ENCODE peak calls at places on chromosomes 4 and X, in five cellular contexts. One of them, this sample, is unnamed.

GRCh38 chr4:6109842-6110560 is 90.3 kb downstream of the JAKMIP1 start:
- DNase-seq in retinal pigment epithelial cell: no peak
- DNase-seq in ACHN: no peak
- DNase-seq in RPMI7951: no peak
- DNase-seq in fibroblast of lung: no peak
- DNase-seq in this sample: no peak

GRCh38 chrX:100615015-100615414 is 21.6 kb downstream of the TSPAN6 start:
- DNase-seq in retinal pigment epithelial cell: no peak
- DNase-seq in RPMI7951: peak; percentile 46
- DNase-seq in fibroblast of lung: peak; percentile 64
- DNase-seq in ACHN: peak; percentile 66
- DNase-seq in this sample: no peak

GRCh38 chrX:40146471-40147398 is 49.0 kb upstream of the BCOR start:
- DNase-seq in fibroblast of lung: peak; percentile 67
- DNase-seq in retinal pigment epithelial cell: no peak
- DNase-seq in RPMI7951: peak; percentile 41
- DNase-seq in ACHN: peak; percentile 41
- DNase-seq in this sample: no peak

GRCh38 chrX:55389376-55389775 is 62.6 kb upstream of the MAGEH1 start:
- DNase-seq in RPMI7951: no peak
- DNase-seq in ACHN: no peak
- DNase-seq in retinal pigment epithelial cell: no peak
- DNase-seq in fibroblast of lung: no peak
- DNase-seq in this sample: no peak

GRCh38 chrX:71669492-71669891 is 2.1 kb downstream of the LOC101059915 start:
- DNase-seq in ACHN: no peak
- DNase-seq in fibroblast of lung: no peak
- DNase-seq in RPMI7951: no peak
- DNase-seq in retinal pigment epithelial cell: no peak
- DNase-seq in this sample: no peak

GRCh38 chr4:16537926-16538325 is 311.7 kb upstream of the TAPT1 start:
- DNase-seq in retinal pigment epithelial cell: no peak
- DNase-seq in RPMI7951: no peak
- DNase-seq in fibroblast of lung: no peak
- DNase-seq in ACHN: no peak
- DNase-seq in this sample: no peak

GRCh38 chr4:6907658-6908191 is 1.9 kb upstream of the TBC1D14 start:
- DNase-seq in fibroblast of lung: no peak
- DNase-seq in RPMI7951: no peak
- DNase-seq in retinal pigment epithelial cell: no peak
- DNase-seq in ACHN: peak; percentile 25
- DNase-seq in this sample: no peak

GRCh38 chrX:13689519-13690211 is 737 bp downstream of the RAB9A start:
- DNase-seq in ACHN: no peak
- DNase-seq in retinal pigment epithelial cell: no peak
- DNase-seq in RPMI7951: peak; percentile 25
- DNase-seq in fibroblast of lung: peak; percentile 29
- DNase-seq in this sample: no peak

GRCh38 chr4:149713031-149713430 is 102.6 kb downstream of the IQCM start:
- DNase-seq in ACHN: no peak
- DNase-seq in fibroblast of lung: no peak
- DNase-seq in retinal pigment epithelial cell: no peak
- DNase-seq in RPMI7951: no peak
- DNase-seq in this sample: no peak

GRCh38 chrX:46777971-46778810 is 19.3 kb upstream of the SLC9A7 start:
- DNase-seq in fibroblast of lung: peak; percentile 67
- DNase-seq in RPMI7951: peak; percentile 66
- DNase-seq in ACHN: no peak
- DNase-seq in retinal pigment epithelial cell: no peak
- DNase-seq in this sample: no peak

GRCh38 chr4:8176547-8177399 is 18.2 kb upstream of the ABLIM2 start:
- DNase-seq in fibroblast of lung: peak; percentile 38
- DNase-seq in retinal pigment epithelial cell: no peak
- DNase-seq in RPMI7951: peak; percentile 62
- DNase-seq in ACHN: peak; percentile 48
- DNase-seq in this sample: peak; percentile 71

GRCh38 chr4:37632836-37633235 is 53.3 kb downstream of the RELL1 start:
- DNase-seq in ACHN: no peak
- DNase-seq in fibroblast of lung: no peak
- DNase-seq in retinal pigment epithelial cell: no peak
- DNase-seq in RPMI7951: no peak
- DNase-seq in this sample: no peak

GRCh38 chr4:153488006-153488718 is 22.0 kb downstream of the TMEM131L start:
- DNase-seq in retinal pigment epithelial cell: no peak
- DNase-seq in fibroblast of lung: peak; percentile 67
- DNase-seq in ACHN: no peak
- DNase-seq in RPMI7951: peak; percentile 72
- DNase-seq in this sample: no peak

GRCh38 chr4:77433102-77433733 is 172.4 kb upstream of the CXCL13 start:
- DNase-seq in ACHN: peak; percentile 63
- DNase-seq in retinal pigment epithelial cell: peak; percentile 5
- DNase-seq in fibroblast of lung: peak; percentile 26
- DNase-seq in RPMI7951: peak; percentile 61
- DNase-seq in this sample: peak; percentile 6

GRCh38 chr4:8675383-8675782 is 82.8 kb downstream of the CPZ start:
- DNase-seq in retinal pigment epithelial cell: no peak
- DNase-seq in fibroblast of lung: no peak
- DNase-seq in RPMI7951: peak; percentile 10
- DNase-seq in ACHN: peak; percentile 29
- DNase-seq in this sample: no peak

GRCh38 chr4:11805837-11806236 is 377.1 kb upstream of the HS3ST1 start:
- DNase-seq in RPMI7951: peak; percentile 0
- DNase-seq in retinal pigment epithelial cell: peak; percentile 22
- DNase-seq in fibroblast of lung: peak; percentile 5
- DNase-seq in ACHN: peak; percentile 46
- DNase-seq in this sample: no peak

GRCh38 chrX:34778961-34779360 is 121.9 kb upstream of the TMEM47 start:
- DNase-seq in ACHN: peak; percentile 1
- DNase-seq in retinal pigment epithelial cell: peak; percentile 30
- DNase-seq in fibroblast of lung: peak; percentile 82
- DNase-seq in RPMI7951: peak; percentile 77
- DNase-seq in this sample: no peak

GRCh38 chr4:179695175-179695574 is 2252.9 kb upstream of the AGA start:
- DNase-seq in fibroblast of lung: peak; percentile 97
- DNase-seq in RPMI7951: peak; percentile 62
- DNase-seq in ACHN: peak; percentile 7
- DNase-seq in retinal pigment epithelial cell: no peak
- DNase-seq in this sample: no peak

GRCh38 chrX:70196961-70197805 is 19.9 kb downstream of the DGAT2L6 start:
- DNase-seq in retinal pigment epithelial cell: peak; percentile 16
- DNase-seq in RPMI7951: peak; percentile 65
- DNase-seq in fibroblast of lung: peak; percentile 34
- DNase-seq in ACHN: peak; percentile 56
- DNase-seq in this sample: no peak

GRCh38 chrX:12868747-12869146 is 1.9 kb downstream of the TLR7 start:
- DNase-seq in retinal pigment epithelial cell: no peak
- DNase-seq in fibroblast of lung: no peak
- DNase-seq in ACHN: no peak
- DNase-seq in RPMI7951: no peak
- DNase-seq in this sample: no peak

GRCh38 chr4:111274060-111274459 is 651.2 kb upstream of the PITX2 start:
- DNase-seq in fibroblast of lung: no peak
- DNase-seq in ACHN: no peak
- DNase-seq in RPMI7951: no peak
- DNase-seq in retinal pigment epithelial cell: no peak
- DNase-seq in this sample: no peak

GRCh38 chr4:113636438-113636818 is 125.1 kb downstream of the CAMK2D start:
- DNase-seq in retinal pigment epithelial cell: no peak
- DNase-seq in RPMI7951: no peak
- DNase-seq in ACHN: no peak
- DNase-seq in fibroblast of lung: no peak
- DNase-seq in this sample: no peak

GRCh38 chrX:119482497-119483480 is 14.5 kb downstream of the SLC25A5 start:
- DNase-seq in RPMI7951: peak; percentile 65
- DNase-seq in fibroblast of lung: peak; percentile 39
- DNase-seq in retinal pigment epithelial cell: no peak
- DNase-seq in ACHN: peak; percentile 47
- DNase-seq in this sample: peak; percentile 54

GRCh38 chrX:68083510-68083909 is 349.8 kb downstream of the OPHN1 start:
- DNase-seq in fibroblast of lung: peak; percentile 66
- DNase-seq in ACHN: no peak
- DNase-seq in retinal pigment epithelial cell: no peak
- DNase-seq in RPMI7951: no peak
- DNase-seq in this sample: no peak